ENCODE peak calls at places on chromosomes 11 and 22, in six cellular contexts. T, B, E, A, C and S are unnamed samples.
A peak's percentile ranks its signal among the peaks of the same experiment; 100 is the strongest.

GRCh38 chr11:65150513-65151271 is 16.4 kb upstream of the SYVN1 start:
- DNase-seq in T (peak; percentile 81), B (peak; percentile 77), E (peak; percentile 86), A (peak; percentile 97), C (peak; percentile 95), S (peak; percentile 39)

GRCh38 chr22:36439481-36440271 is 41.8 kb downstream of the TXN2 start:
- DNase-seq in T (peak; percentile 68), B (peak; percentile 88), E (no peak), A (no peak), C (peak; percentile 79), S (no peak)

GRCh38 chr22:44089717-44090570 is 65.8 kb downstream of the PARVB start:
- DNase-seq in T (no peak), B (no peak), E (no peak), A (no peak), C (no peak), S (no peak)

GRCh38 chr11:105298174-105298573 is 158.6 kb upstream of the CARD18 start:
- DNase-seq in T (no peak), B (no peak), E (no peak), A (no peak), C (no peak), S (no peak)

GRCh38 chr22:49768961-49769690 is 58.5 kb downstream of the BRD1 start:
- DNase-seq in T (no peak), B (peak; percentile 60), E (peak; percentile 59), A (peak; percentile 49), C (peak; percentile 7), S (no peak)

GRCh38 chr22:46085831-46086576 is 64.3 kb upstream of the PPARA start:
- DNase-seq in T (peak; percentile 78), B (peak; percentile 83), E (peak; percentile 94), A (peak; percentile 71), C (no peak), S (no peak)

GRCh38 chr22:42299586-42300285 is 29.3 kb upstream of the TCF20 start:
- DNase-seq in T (no peak), B (no peak), E (no peak), A (no peak), C (no peak), S (peak; percentile 55)

GRCh38 chr22:47301820-47302475 is 539.5 kb downstream of the TBC1D22A start:
- DNase-seq in T (no peak), B (no peak), E (no peak), A (peak; percentile 33), C (no peak), S (no peak)

GRCh38 chr11:43922295-43922648 is 20.2 kb upstream of the C11orf96 start:
- DNase-seq in T (no peak), B (no peak), E (no peak), A (no peak), C (no peak), S (no peak)

GRCh38 chr11:130211144-130211543 is 51.6 kb downstream of the ST14 start:
- DNase-seq in T (no peak), B (no peak), E (peak; percentile 0), A (no peak), C (no peak), S (no peak)

GRCh38 chr11:65424200-65425104 is 1.9 kb downstream of the NEAT1 start:
- DNase-seq in T (peak; percentile 54), B (peak; percentile 70), E (peak; percentile 84), A (peak; percentile 67), C (peak; percentile 50), S (no peak)

GRCh38 chr11:96794152-96794551 is 404.3 kb downstream of the JRKL start:
- DNase-seq in T (no peak), B (no peak), E (no peak), A (no peak), C (no peak), S (no peak)

GRCh38 chr11:75244052-75244814 is 3.7 kb downstream of the TPBGL start:
- DNase-seq in T (no peak), B (no peak), E (peak; percentile 33), A (peak; percentile 20), C (no peak), S (no peak)

GRCh38 chr22:41966607-41967240 is 2.5 kb upstream of the SEPTIN3 start:
- DNase-seq in T (no peak), B (no peak), E (no peak), A (no peak), C (peak; percentile 94), S (peak; percentile 74)

GRCh38 chr22:39252461-39253391 is 7.9 kb upstream of the PDGFB start:
- DNase-seq in T (no peak), B (no peak), E (no peak), A (no peak), C (no peak), S (no peak)

GRCh38 chr11:115780625-115781024 is 276.4 kb upstream of the CADM1 start:
- DNase-seq in T (no peak), B (no peak), E (no peak), A (no peak), C (no peak), S (no peak)

GRCh38 chr11:123233978-123234340 is 38.9 kb upstream of the CLMP start:
- DNase-seq in T (no peak), B (no peak), E (no peak), A (no peak), C (no peak), S (no peak)

GRCh38 chr11:74179234-74180126 is 8.4 kb downstream of the PPME1 start:
- DNase-seq in T (no peak), B (no peak), E (no peak), A (no peak), C (no peak), S (no peak)

GRCh38 chr11:74276581-74276980 is 34.9 kb downstream of the P4HA3 start:
- DNase-seq in T (no peak), B (no peak), E (no peak), A (no peak), C (peak; percentile 78), S (no peak)

GRCh38 chr11:59175104-59175503 is 3.2 kb downstream of the DTX4 start:
- DNase-seq in T (no peak), B (no peak), E (no peak), A (no peak), C (no peak), S (no peak)

GRCh38 chr11:9972917-9973504 is 309.1 kb downstream of the SWAP70 start:
- DNase-seq in T (no peak), B (peak; percentile 29), E (no peak), A (no peak), C (peak; percentile 39), S (peak; percentile 76)

GRCh38 chr22:22770280-22770871 is 117.2 kb upstream of the IGLL5 start:
- DNase-seq in T (peak; percentile 30), B (peak; percentile 43), E (no peak), A (no peak), C (peak; percentile 27), S (no peak)

GRCh38 chr11:82546556-82547162 is 187.0 kb downstream of the FAM181B start:
- DNase-seq in T (no peak), B (no peak), E (no peak), A (no peak), C (no peak), S (no peak)

GRCh38 chr11:3745161-3745560 is 52.2 kb downstream of the NUP98 start:
- DNase-seq in T (no peak), B (no peak), E (no peak), A (no peak), C (no peak), S (no peak)

GRCh38 chr11:128905345-128906184 is 14.4 kb downstream of the KCNJ5 start:
- DNase-seq in T (no peak), B (no peak), E (no peak), A (no peak), C (peak; percentile 4), S (peak; percentile 71)

GRCh38 chr11:69923641-69924307 is 104.6 kb upstream of the FGF3 start:
- DNase-seq in T (no peak), B (no peak), E (peak; percentile 48), A (no peak), C (no peak), S (no peak)

GRCh38 chr11:20668844-20669832 is at the start of gene NELL1:
- DNase-seq in T (no peak), B (no peak), E (no peak), A (no peak), C (no peak), S (peak; percentile 36)

GRCh38 chr11:20672575-20672974 is 3.2 kb downstream of the NELL1 start:
- DNase-seq in T (no peak), B (no peak), E (no peak), A (no peak), C (no peak), S (no peak)

GRCh38 chr11:20669833-20670684 is 673 bp downstream of the NELL1 start:
- DNase-seq in T (no peak), B (no peak), E (no peak), A (no peak), C (no peak), S (no peak)

GRCh38 chr11:20670932-20671403 is 1.6 kb downstream of the NELL1 start:
- DNase-seq in T (no peak), B (no peak), E (no peak), A (no peak), C (no peak), S (no peak)

DNA sequence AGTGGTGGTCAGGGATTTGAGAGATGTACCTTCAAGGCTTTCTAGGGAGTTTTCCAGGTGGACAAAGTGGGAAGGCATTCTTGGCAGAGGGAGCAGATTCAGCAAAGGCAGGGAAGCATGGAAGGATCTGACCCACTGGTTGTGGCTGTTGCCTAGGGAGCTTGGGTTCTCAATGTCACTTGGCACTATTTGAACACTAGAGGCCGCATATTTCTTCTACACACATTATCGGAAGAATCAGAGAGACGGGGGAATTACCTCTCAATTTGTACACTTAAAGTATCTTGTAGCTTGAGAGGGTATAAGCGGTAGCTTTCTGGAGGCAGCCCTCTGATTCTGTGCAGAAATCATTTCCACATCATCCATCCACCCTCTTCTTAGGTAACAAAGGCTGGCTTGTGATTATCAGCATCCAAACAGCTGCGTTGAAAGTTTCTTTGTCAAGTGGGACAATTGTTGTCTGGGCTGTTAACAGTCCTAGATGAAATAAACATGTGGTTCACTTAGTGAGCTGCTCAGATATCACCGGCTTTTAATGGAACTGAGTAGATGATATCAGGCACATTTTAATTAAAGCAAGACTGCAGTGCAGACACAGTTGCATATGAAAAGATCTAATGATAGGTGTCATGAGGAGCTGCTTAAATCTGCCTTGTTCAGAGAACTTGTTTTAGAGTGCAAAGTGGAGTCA is 2.6 kb downstream of the NELL1 start:
- DNase-seq in T (no peak), B (no peak), E (no peak), A (no peak), C (peak; percentile 2), S (peak; percentile 52)
- TF ChIP-seq CTCF in T (no peak), B (no peak), E (no peak), A (no peak), C (no peak), S (peak; percentile 29)

GRCh38 chr22:30802202-30803166 is 107.8 kb downstream of the OSBP2 start:
- DNase-seq in T (peak; percentile 86), B (peak; percentile 72), E (peak; percentile 79), A (peak; percentile 77), C (peak; percentile 87), S (peak; percentile 85)
- TF ChIP-seq CTCF in T (peak; percentile 49), B (peak; percentile 60), E (peak; percentile 10), A (peak; percentile 54), C (peak; percentile 42), S (no peak)

GRCh38 chr11:102287963-102288744 is 29.1 kb upstream of the BIRC3 start:
- DNase-seq in T (no peak), B (peak; percentile 51), E (no peak), A (no peak), C (peak; percentile 79), S (peak; percentile 77)
- TF ChIP-seq CTCF in T (peak; percentile 81), B (peak; percentile 66), E (peak; percentile 72), A (peak; percentile 69), C (peak; percentile 92), S (peak; percentile 63)

DNA sequence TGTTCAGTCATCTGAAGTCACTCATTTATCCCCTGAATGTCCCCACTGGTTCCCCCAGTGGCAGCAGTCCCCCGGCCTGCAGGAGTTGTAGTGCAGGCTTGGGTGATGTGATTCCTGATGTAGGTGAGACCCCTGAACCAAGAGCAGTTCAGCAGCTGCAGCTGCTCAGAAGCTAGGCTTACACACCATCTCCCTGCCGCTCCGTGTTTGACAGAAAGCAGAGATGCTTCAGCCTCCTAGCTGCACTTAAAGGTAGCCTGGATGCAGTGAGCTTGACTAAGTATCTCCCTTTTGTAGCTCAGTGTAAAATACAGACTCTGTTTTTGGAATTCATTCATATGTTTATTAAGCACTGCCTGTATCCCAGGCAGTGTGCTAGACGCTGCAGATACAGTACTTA is 47.3 kb downstream of the C22orf31 start:
- DNase-seq in T (no peak), B (no peak), E (no peak), A (no peak), C (no peak), S (no peak)
- TF ChIP-seq CTCF in T (no peak), B (no peak), E (no peak), A (no peak), C (no peak), S (no peak)